ENCODE peak calls at places on chromosome 17, in five cellular contexts. G is tibial nerve, T is hepatocyte, V is fibroblast of pulmonary artery, U is endothelial cell. N is an unnamed sample.

GRCh38 chr17:40068917-40069750 is 6.4 kb downstream of the THRA start:
- DNase-seq in G (peak), T (peak), V (peak), U (no peak), N (peak)

GRCh38 chr17:75652341-75652740 is 14.6 kb downstream of the RECQL5 start:
- DNase-seq in T (no peak), G (no peak), V (no peak), U (no peak), N (no peak)

GRCh38 chr17:74163271-74163821 is 40.1 kb upstream of the RPL38 start:
- DNase-seq in U (no peak), T (no peak), V (no peak), G (no peak), N (no peak)

GRCh38 chr17:21676281-21677111 is 15.8 kb upstream of the KCNJ18 start:
- DNase-seq in V (no peak), U (no peak), G (no peak), T (no peak), N (no peak)

GRCh38 chr17:83177611-83178532 is 98.5 kb downstream of the METRNL start:
- DNase-seq in G (peak), V (no peak), U (no peak), T (no peak), N (no peak)

GRCh38 chr17:74027539-74027938 is 175.9 kb upstream of the RPL38 start:
- DNase-seq in G (no peak), T (no peak), U (no peak), V (no peak), N (no peak)

GRCh38 chr17:75909812-75910274 is 5.2 kb upstream of the MRPL38 start:
- DNase-seq in T (no peak), G (no peak), U (no peak), V (no peak), N (no peak)

GRCh38 chr17:31171711-31172110 is 76.9 kb downstream of the NF1 start:
- DNase-seq in V (no peak), U (no peak), G (no peak), T (no peak), N (no peak)

GRCh38 chr17:60817187-60817586 is 139.5 kb downstream of the BCAS3 start:
- DNase-seq in G (no peak), V (peak), U (no peak), T (no peak), N (no peak)

GRCh38 chr17:226773-227580 is 45.5 kb upstream of the DOC2B start:
- DNase-seq in G (no peak), V (no peak), U (no peak), T (no peak), N (no peak)

GRCh38 chr17:35745246-35745645 is 7.8 kb downstream of the GAS2L2 start:
- DNase-seq in V (no peak), G (no peak), T (no peak), U (no peak), N (no peak)

GRCh38 chr17:68248199-68248825 is 469 bp downstream of the AMZ2 start:
- DNase-seq in U (no peak), V (peak), G (peak), T (peak), N (no peak)

GRCh38 chr17:70071127-70071526 is 3.9 kb upstream of the KCNJ16 start:
- DNase-seq in T (no peak), V (no peak), U (no peak), G (no peak), N (no peak)

GRCh38 chr17:40596261-40596919 is 31.1 kb upstream of the CCR7 start:
- DNase-seq in U (no peak), T (no peak), G (no peak), V (peak), N (no peak)

GRCh38 chr17:69879576-69879975 is 195.4 kb upstream of the KCNJ16 start:
- DNase-seq in U (no peak), T (no peak), V (no peak), G (no peak), N (no peak)

GRCh38 chr17:63635787-63636186 is 13.6 kb downstream of the MAP3K3 start:
- DNase-seq in U (no peak), T (no peak), V (no peak), G (no peak), N (no peak)

GRCh38 chr17:39139137-39139516 is 12.3 kb downstream of the PLXDC1 start:
- DNase-seq in V (peak), G (no peak), T (no peak), U (no peak), N (no peak)

GRCh38 chr17:4711671-4712111 is 1.3 kb downstream of the ARRB2 start:
- DNase-seq in U (no peak), V (no peak), T (no peak), G (peak), N (no peak)

GRCh38 chr17:48718781-48719641 is 3.3 kb downstream of the PRAC1 start:
- DNase-seq in T (no peak), V (no peak), G (no peak), U (no peak), N (no peak)

DNA sequence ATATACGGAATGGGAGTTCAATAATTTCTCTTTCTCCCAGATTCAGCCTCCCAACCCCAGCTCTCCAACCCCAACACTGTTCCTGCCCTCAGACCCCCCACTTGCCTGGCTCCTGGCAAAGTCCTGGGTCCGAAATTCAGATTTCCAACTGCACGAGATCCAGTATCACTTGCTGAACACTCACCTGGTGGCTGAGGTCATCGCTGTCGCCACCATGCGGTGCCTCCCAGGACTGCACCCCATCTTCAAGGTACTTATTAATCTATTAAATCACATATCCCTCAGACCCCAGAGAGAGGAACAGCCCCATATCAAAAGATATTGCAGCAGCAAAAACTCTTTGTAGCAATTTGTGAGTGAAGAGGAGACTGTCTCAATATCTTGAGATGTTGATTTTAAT is 5.7 kb downstream of the ALOX12 start:
- DNase-seq in T (no peak), V (peak), G (no peak), U (peak), N (peak)
- TF ChIP-seq CTCF in T (peak), V (peak), G (peak), U (peak), N (peak)

DNA sequence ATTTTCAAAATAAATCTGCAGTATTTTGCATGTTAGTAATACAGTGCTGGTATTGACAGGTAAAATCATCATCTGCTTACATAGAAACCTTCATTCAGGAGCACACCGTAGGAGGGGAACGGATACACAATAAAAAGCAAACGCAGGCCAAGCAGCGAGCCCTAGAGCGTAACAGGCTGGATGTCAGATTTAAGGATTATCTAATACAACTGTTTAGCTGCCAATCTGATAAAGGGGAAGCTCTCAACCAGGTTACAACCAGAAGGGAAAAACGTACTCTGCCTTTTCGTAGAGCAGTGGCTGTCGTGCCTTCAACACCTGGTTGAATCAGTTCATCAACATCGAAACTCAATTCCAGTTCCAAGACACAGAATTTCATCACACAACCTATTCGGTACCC is 16.4 kb upstream of the CUEDC1 start:
- DNase-seq in T (no peak), U (no peak), V (no peak), G (no peak), N (no peak)
- TF ChIP-seq CTCF in T (no peak), U (no peak), V (no peak), G (no peak), N (no peak)

GRCh38 chr17:44219636-44220210 is at the start of gene UBTF:
- DNase-seq in G (no peak), T (peak), U (peak), V (peak), N (peak)
- TF ChIP-seq CTCF in G (no peak), T (no peak), U (no peak), V (no peak), N (no peak)

DNA sequence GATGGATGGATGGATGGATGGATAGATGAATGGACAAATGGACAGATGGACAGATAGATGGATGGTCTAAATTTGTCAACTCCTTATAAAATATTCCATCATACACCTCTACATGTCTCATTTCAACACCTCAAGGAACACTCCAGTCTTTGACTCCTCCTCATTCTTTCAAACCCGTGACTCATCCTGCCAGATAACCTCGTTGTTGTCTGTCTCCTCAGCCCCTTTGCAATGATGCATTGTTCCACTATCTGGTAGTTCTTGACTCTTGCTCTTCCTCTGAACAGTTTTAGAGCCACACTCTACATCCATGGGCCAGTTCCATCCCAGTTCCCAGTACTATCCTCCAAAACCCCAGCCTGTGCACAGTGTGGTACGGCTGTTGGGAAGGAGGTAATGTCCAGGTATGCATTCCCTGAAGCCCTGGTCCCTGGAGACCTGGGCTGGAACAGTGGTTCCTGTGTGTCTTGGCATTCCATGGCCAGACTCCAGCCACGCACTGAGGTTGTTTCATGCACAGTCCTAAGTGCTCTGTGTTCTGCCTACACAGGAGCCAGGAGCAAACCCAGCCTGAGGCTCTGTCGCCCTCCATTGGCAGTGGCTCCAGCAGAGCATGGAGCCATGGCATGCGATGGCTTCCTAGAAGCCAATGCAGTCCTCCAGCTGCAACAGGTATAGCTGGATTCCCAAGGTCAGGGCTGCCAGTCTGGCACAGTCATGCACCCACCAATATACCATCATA is 105.7 kb downstream of the C17orf67 start:
- DNase-seq in T (no peak), V (no peak), U (no peak), G (no peak), N (no peak)
- TF ChIP-seq CTCF in T (no peak), V (no peak), U (no peak), G (no peak), N (no peak)

GRCh38 chr17:2122641-2123302 is 67.9 kb downstream of the HIC1 start:
- DNase-seq in U (no peak), V (peak), T (peak), G (peak), N (no peak)
- TF ChIP-seq CTCF in U (no peak), V (peak), T (peak), G (no peak), N (no peak)

GRCh38 chr17:51540151-51540550 is 279.8 kb downstream of the UTP18 start:
- DNase-seq in G (no peak), T (no peak), U (no peak), V (no peak), N (no peak)
- TF ChIP-seq CTCF in G (no peak), T (peak), U (no peak), V (no peak), N (no peak)

GRCh38 chr17:46947236-46947635 is 24.3 kb downstream of the GOSR2 start:
- DNase-seq in G (no peak), V (no peak), U (no peak), T (no peak), N (no peak)
- TF ChIP-seq CTCF in G (no peak), V (no peak), U (no peak), T (no peak), N (no peak)

GRCh38 chr17:16873654-16874035 is 98.3 kb downstream of the TNFRSF13B start:
- DNase-seq in U (no peak), G (no peak), V (no peak), T (no peak), N (no peak)

GRCh38 chr17:16875662-16876061 is 96.3 kb downstream of the TNFRSF13B start:
- DNase-seq in T (no peak), U (no peak), V (no peak), G (no peak), N (no peak)

GRCh38 chr17:16872351-16872751 is 99.6 kb downstream of the TNFRSF13B start:
- DNase-seq in U (no peak), V (no peak), G (no peak), T (no peak), N (no peak)

GRCh38 chr17:16870253-16871245 is 101.4 kb downstream of the TNFRSF13B start:
- DNase-seq in T (no peak), G (no peak), V (no peak), U (no peak), N (no peak)

GRCh38 chr17:16872836-16873653 is 98.9 kb downstream of the TNFRSF13B start:
- DNase-seq in T (peak), U (peak), G (no peak), V (no peak), N (peak)
- TF ChIP-seq CTCF in T (peak), U (peak), G (peak), V (peak), N (peak)

DNA sequence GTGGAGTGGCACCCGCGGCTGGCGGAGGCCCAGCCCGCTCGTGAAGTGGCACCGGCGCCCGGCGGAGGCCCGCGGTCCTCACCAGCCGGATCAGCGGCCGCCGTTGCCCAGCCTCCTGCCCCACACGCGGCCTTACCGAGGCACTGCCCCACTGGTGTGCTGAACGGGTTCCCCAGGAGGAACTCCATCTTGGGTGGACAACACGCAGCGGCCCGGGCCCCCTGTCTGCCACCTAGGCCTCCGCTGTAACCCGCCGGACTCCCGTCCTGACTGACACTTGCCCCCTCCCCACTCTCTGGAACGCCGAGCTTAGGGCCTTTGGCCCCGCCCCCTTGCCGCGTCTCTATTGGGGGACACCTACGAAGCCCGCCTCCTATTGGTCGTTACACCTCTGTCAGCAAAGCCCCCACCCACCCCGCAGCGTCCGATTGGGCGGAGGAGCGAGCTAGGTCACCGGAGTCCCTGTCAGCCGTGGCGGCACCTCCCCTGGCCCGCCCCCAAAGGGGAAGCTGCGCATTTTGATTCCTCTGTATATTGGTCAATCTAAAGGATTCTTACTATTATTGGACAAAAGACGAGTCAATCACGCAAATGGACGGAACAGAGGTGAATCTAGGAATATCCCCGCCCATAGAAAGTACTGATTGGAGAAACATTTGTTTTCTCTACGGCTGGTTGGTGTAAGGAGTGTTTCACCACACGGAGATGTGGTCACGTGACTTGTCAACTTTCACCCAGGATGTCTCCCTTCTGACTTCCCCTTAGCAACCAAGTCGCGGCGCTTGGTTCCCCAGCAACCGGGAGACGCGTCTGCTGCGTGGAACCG is at the start of the genes DRC3 and TOM1L2:
- DNase-seq in T (peak), V (peak), G (peak), U (peak), N (peak)
- TF ChIP-seq CTCF in T (peak), V (no peak), G (no peak), U (peak), N (no peak)

N was measured in Calu3.